ENCODE peak calls at places on chromosomes 2 and 18, in nine cellular contexts. One of them, this sample, is unnamed.
A peak's percentile ranks its signal among the peaks of the same experiment; 100 is the strongest.

GRCh38 chr2:40489678-40489960 is 37.7 kb upstream of the SLC8A1 start:
- DNase-seq in tibial artery: no peak
- DNase-seq in HFFc6: no peak
- DNase-seq in natural killer cell: no peak
- DNase-seq in H1: no peak
- DNase-seq in choroid plexus epithelial cell: no peak
- DNase-seq in colonic mucosa: no peak
- DNase-seq in AG09319: no peak
- DNase-seq in fibroblast of mammary gland: no peak
- DNase-seq in this sample: no peak

GRCh38 chr2:153866595-153866994 is 5.1 kb upstream of the GALNT13 start:
- DNase-seq in tibial artery: no peak
- DNase-seq in HFFc6: no peak
- DNase-seq in natural killer cell: no peak
- DNase-seq in H1: no peak
- DNase-seq in choroid plexus epithelial cell: no peak
- DNase-seq in colonic mucosa: no peak
- DNase-seq in AG09319: no peak
- DNase-seq in fibroblast of mammary gland: no peak
- DNase-seq in this sample: no peak

GRCh38 chr18:43108469-43108868 is 7.0 kb downstream of the RIT2 start:
- DNase-seq in tibial artery: no peak
- DNase-seq in HFFc6: no peak
- DNase-seq in natural killer cell: no peak
- DNase-seq in H1: no peak
- DNase-seq in choroid plexus epithelial cell: no peak
- DNase-seq in colonic mucosa: no peak
- DNase-seq in AG09319: no peak
- DNase-seq in fibroblast of mammary gland: no peak
- DNase-seq in this sample: no peak

GRCh38 chr2:60294901-60295590 is 258.4 kb downstream of the BCL11A start:
- DNase-seq in tibial artery: no peak
- DNase-seq in HFFc6: no peak
- DNase-seq in natural killer cell: no peak
- DNase-seq in H1: no peak
- DNase-seq in choroid plexus epithelial cell: no peak
- DNase-seq in colonic mucosa: no peak
- DNase-seq in AG09319: no peak
- DNase-seq in fibroblast of mammary gland: no peak
- DNase-seq in this sample: no peak

GRCh38 chr2:158546412-158547144 is 89.8 kb downstream of the PKP4 start:
- DNase-seq in tibial artery: no peak
- DNase-seq in HFFc6: no peak
- DNase-seq in natural killer cell: no peak
- DNase-seq in H1: no peak
- DNase-seq in choroid plexus epithelial cell: peak; percentile 18
- DNase-seq in colonic mucosa: no peak
- DNase-seq in AG09319: no peak
- DNase-seq in fibroblast of mammary gland: no peak
- DNase-seq in this sample: no peak

GRCh38 chr2:3761328-3761727 is 58.0 kb downstream of the DCDC2C start:
- DNase-seq in tibial artery: no peak
- DNase-seq in HFFc6: no peak
- DNase-seq in natural killer cell: no peak
- DNase-seq in H1: no peak
- DNase-seq in choroid plexus epithelial cell: no peak
- DNase-seq in colonic mucosa: no peak
- DNase-seq in AG09319: no peak
- DNase-seq in fibroblast of mammary gland: no peak
- DNase-seq in this sample: no peak

GRCh38 chr2:54247115-54247514 is 8.9 kb downstream of the TSPYL6 start:
- DNase-seq in tibial artery: no peak
- DNase-seq in HFFc6: no peak
- DNase-seq in natural killer cell: no peak
- DNase-seq in H1: no peak
- DNase-seq in choroid plexus epithelial cell: no peak
- DNase-seq in colonic mucosa: no peak
- DNase-seq in AG09319: no peak
- DNase-seq in fibroblast of mammary gland: no peak
- DNase-seq in this sample: no peak

GRCh38 chr2:137228566-137228965 is 463.2 kb downstream of the THSD7B start:
- DNase-seq in tibial artery: no peak
- DNase-seq in HFFc6: peak; percentile 73
- DNase-seq in natural killer cell: no peak
- DNase-seq in H1: no peak
- DNase-seq in choroid plexus epithelial cell: peak; percentile 10
- DNase-seq in colonic mucosa: no peak
- DNase-seq in AG09319: peak; percentile 2
- DNase-seq in fibroblast of mammary gland: peak; percentile 77
- DNase-seq in this sample: no peak

GRCh38 chr2:239445771-239446524 is 45.1 kb upstream of the HDAC4 start:
- DNase-seq in tibial artery: peak; percentile 59
- DNase-seq in HFFc6: no peak
- DNase-seq in natural killer cell: no peak
- DNase-seq in H1: no peak
- DNase-seq in choroid plexus epithelial cell: peak; percentile 25
- DNase-seq in colonic mucosa: no peak
- DNase-seq in AG09319: no peak
- DNase-seq in fibroblast of mammary gland: no peak
- DNase-seq in this sample: no peak

GRCh38 chr2:68594674-68595492 is 48.5 kb upstream of the PROKR1 start:
- DNase-seq in tibial artery: no peak
- DNase-seq in HFFc6: peak; percentile 45
- DNase-seq in natural killer cell: peak; percentile 36
- DNase-seq in H1: peak; percentile 13
- DNase-seq in choroid plexus epithelial cell: peak; percentile 71
- DNase-seq in colonic mucosa: peak; percentile 42
- DNase-seq in AG09319: peak; percentile 12
- DNase-seq in fibroblast of mammary gland: peak; percentile 49
- DNase-seq in this sample: peak; percentile 28

GRCh38 chr2:127683766-127684165 is 8.4 kb upstream of the LIMS2 start:
- DNase-seq in tibial artery: no peak
- DNase-seq in HFFc6: peak; percentile 32
- DNase-seq in natural killer cell: no peak
- DNase-seq in H1: no peak
- DNase-seq in choroid plexus epithelial cell: peak; percentile 30
- DNase-seq in colonic mucosa: no peak
- DNase-seq in AG09319: no peak
- DNase-seq in fibroblast of mammary gland: no peak
- DNase-seq in this sample: no peak

GRCh38 chr2:229268626-229269025 is 2.5 kb downstream of the PID1 start:
- DNase-seq in tibial artery: no peak
- DNase-seq in HFFc6: peak; percentile 62
- DNase-seq in natural killer cell: no peak
- DNase-seq in H1: no peak
- DNase-seq in choroid plexus epithelial cell: peak; percentile 60
- DNase-seq in colonic mucosa: no peak
- DNase-seq in AG09319: no peak
- DNase-seq in fibroblast of mammary gland: no peak
- DNase-seq in this sample: no peak

GRCh38 chr2:165698621-165698946 is 95.5 kb downstream of the GALNT3 start:
- DNase-seq in tibial artery: no peak
- DNase-seq in HFFc6: peak; percentile 6
- DNase-seq in natural killer cell: no peak
- DNase-seq in H1: no peak
- DNase-seq in choroid plexus epithelial cell: peak; percentile 83
- DNase-seq in colonic mucosa: peak; percentile 36
- DNase-seq in AG09319: no peak
- DNase-seq in fibroblast of mammary gland: peak; percentile 64
- DNase-seq in this sample: no peak

GRCh38 chr18:46700026-46700425 is 43.0 kb upstream of the LOXHD1 start:
- DNase-seq in tibial artery: no peak
- DNase-seq in HFFc6: no peak
- DNase-seq in natural killer cell: no peak
- DNase-seq in H1: no peak
- DNase-seq in choroid plexus epithelial cell: no peak
- DNase-seq in colonic mucosa: no peak
- DNase-seq in AG09319: no peak
- DNase-seq in fibroblast of mammary gland: no peak
- DNase-seq in this sample: no peak

GRCh38 chr2:163213699-163214098 is 375.1 kb upstream of the KCNH7 start:
- DNase-seq in tibial artery: no peak
- DNase-seq in HFFc6: no peak
- DNase-seq in natural killer cell: no peak
- DNase-seq in H1: no peak
- DNase-seq in choroid plexus epithelial cell: peak; percentile 77
- DNase-seq in colonic mucosa: no peak
- DNase-seq in AG09319: no peak
- DNase-seq in fibroblast of mammary gland: peak; percentile 90
- DNase-seq in this sample: no peak

GRCh38 chr2:226873051-226873620 is 37.3 kb downstream of the RHBDD1 start:
- DNase-seq in tibial artery: no peak
- DNase-seq in HFFc6: peak; percentile 65
- DNase-seq in natural killer cell: no peak
- DNase-seq in H1: no peak
- DNase-seq in choroid plexus epithelial cell: peak; percentile 37
- DNase-seq in colonic mucosa: no peak
- DNase-seq in AG09319: no peak
- DNase-seq in fibroblast of mammary gland: peak; percentile 52
- DNase-seq in this sample: no peak

GRCh38 chr2:63572001-63572400 is 16.3 kb downstream of the WDPCP start:
- DNase-seq in tibial artery: no peak
- DNase-seq in HFFc6: no peak
- DNase-seq in natural killer cell: no peak
- DNase-seq in H1: no peak
- DNase-seq in choroid plexus epithelial cell: no peak
- DNase-seq in colonic mucosa: no peak
- DNase-seq in AG09319: no peak
- DNase-seq in fibroblast of mammary gland: no peak
- DNase-seq in this sample: no peak

GRCh38 chr2:429575-430254 is 141.8 kb upstream of the ALKAL2 start:
- DNase-seq in tibial artery: no peak
- DNase-seq in HFFc6: no peak
- DNase-seq in natural killer cell: no peak
- DNase-seq in H1: no peak
- DNase-seq in choroid plexus epithelial cell: no peak
- DNase-seq in colonic mucosa: peak; percentile 9
- DNase-seq in AG09319: no peak
- DNase-seq in fibroblast of mammary gland: no peak
- DNase-seq in this sample: no peak

GRCh38 chr2:49839818-49840217 is 685.5 kb upstream of the FSHR start:
- DNase-seq in tibial artery: no peak
- DNase-seq in HFFc6: no peak
- DNase-seq in natural killer cell: no peak
- DNase-seq in H1: no peak
- DNase-seq in choroid plexus epithelial cell: no peak
- DNase-seq in colonic mucosa: no peak
- DNase-seq in AG09319: no peak
- DNase-seq in fibroblast of mammary gland: no peak
- DNase-seq in this sample: no peak

GRCh38 chr2:15521782-15522181 is 39.4 kb downstream of the NBAS start:
- DNase-seq in tibial artery: no peak
- DNase-seq in HFFc6: peak; percentile 5
- DNase-seq in natural killer cell: no peak
- DNase-seq in H1: no peak
- DNase-seq in choroid plexus epithelial cell: peak; percentile 52
- DNase-seq in colonic mucosa: no peak
- DNase-seq in AG09319: no peak
- DNase-seq in fibroblast of mammary gland: peak; percentile 14
- DNase-seq in this sample: no peak
- TF ChIP-seq CTCF in tibial artery: no peak
- TF ChIP-seq CTCF in HFFc6: no peak
- TF ChIP-seq CTCF in natural killer cell: no peak
- TF ChIP-seq CTCF in H1: no peak
- TF ChIP-seq CTCF in choroid plexus epithelial cell: no peak
- TF ChIP-seq CTCF in colonic mucosa: no peak
- TF ChIP-seq CTCF in AG09319: no peak
- TF ChIP-seq CTCF in fibroblast of mammary gland: no peak
- TF ChIP-seq CTCF in this sample: no peak

GRCh38 chr2:132676999-132677398 is 7.0 kb upstream of the LYPD1 start:
- DNase-seq in tibial artery: no peak
- DNase-seq in HFFc6: no peak
- DNase-seq in natural killer cell: no peak
- DNase-seq in H1: no peak
- DNase-seq in choroid plexus epithelial cell: no peak
- DNase-seq in colonic mucosa: no peak
- DNase-seq in AG09319: no peak
- DNase-seq in fibroblast of mammary gland: no peak
- DNase-seq in this sample: no peak
- TF ChIP-seq CTCF in tibial artery: no peak
- TF ChIP-seq CTCF in HFFc6: peak; percentile 67
- TF ChIP-seq CTCF in natural killer cell: no peak
- TF ChIP-seq CTCF in H1: no peak
- TF ChIP-seq CTCF in choroid plexus epithelial cell: no peak
- TF ChIP-seq CTCF in colonic mucosa: no peak
- TF ChIP-seq CTCF in AG09319: no peak
- TF ChIP-seq CTCF in fibroblast of mammary gland: no peak
- TF ChIP-seq CTCF in this sample: no peak

GRCh38 chr2:70554338-70554892 is 789 bp upstream of the TGFA start:
- DNase-seq in tibial artery: no peak
- DNase-seq in HFFc6: no peak
- DNase-seq in natural killer cell: no peak
- DNase-seq in H1: no peak
- DNase-seq in choroid plexus epithelial cell: no peak
- DNase-seq in colonic mucosa: no peak
- DNase-seq in AG09319: no peak
- DNase-seq in fibroblast of mammary gland: no peak
- DNase-seq in this sample: no peak
- TF ChIP-seq CTCF in tibial artery: no peak
- TF ChIP-seq CTCF in HFFc6: peak; percentile 45
- TF ChIP-seq CTCF in natural killer cell: peak; percentile 54
- TF ChIP-seq CTCF in H1: no peak
- TF ChIP-seq CTCF in choroid plexus epithelial cell: peak; percentile 56
- TF ChIP-seq CTCF in colonic mucosa: no peak
- TF ChIP-seq CTCF in AG09319: no peak
- TF ChIP-seq CTCF in fibroblast of mammary gland: no peak
- TF ChIP-seq CTCF in this sample: no peak

GRCh38 chr2:21970971-21971370 is 847.2 kb downstream of the TDRD15 start:
- DNase-seq in tibial artery: no peak
- DNase-seq in HFFc6: no peak
- DNase-seq in natural killer cell: no peak
- DNase-seq in H1: no peak
- DNase-seq in choroid plexus epithelial cell: no peak
- DNase-seq in colonic mucosa: no peak
- DNase-seq in AG09319: no peak
- DNase-seq in fibroblast of mammary gland: no peak
- DNase-seq in this sample: no peak

DNA sequence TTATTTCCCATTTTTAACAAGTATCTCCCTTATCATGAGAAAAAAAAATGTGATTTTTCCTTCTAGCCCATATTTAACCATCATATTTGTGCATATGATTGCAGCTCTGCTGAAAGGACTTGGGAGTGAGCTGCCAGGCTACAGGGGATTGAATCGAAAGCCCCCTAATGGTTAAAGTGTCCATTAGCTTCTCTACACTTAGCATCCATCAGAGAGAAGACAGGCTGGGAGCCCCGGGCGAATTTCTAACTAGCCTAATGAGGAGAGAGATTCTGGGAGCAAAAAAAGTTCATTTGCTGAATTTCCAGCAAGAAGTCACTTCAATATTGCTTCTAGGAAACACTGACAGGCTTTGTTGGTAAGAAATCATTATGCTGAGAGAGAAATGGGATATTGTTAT is 848.8 kb downstream of the TDRD15 start:
- DNase-seq in tibial artery: no peak
- DNase-seq in HFFc6: no peak
- DNase-seq in natural killer cell: no peak
- DNase-seq in H1: no peak
- DNase-seq in choroid plexus epithelial cell: no peak
- DNase-seq in colonic mucosa: no peak
- DNase-seq in AG09319: no peak
- DNase-seq in fibroblast of mammary gland: no peak
- DNase-seq in this sample: no peak
- TF ChIP-seq CTCF in tibial artery: no peak
- TF ChIP-seq CTCF in HFFc6: no peak
- TF ChIP-seq CTCF in natural killer cell: no peak
- TF ChIP-seq CTCF in H1: no peak
- TF ChIP-seq CTCF in choroid plexus epithelial cell: no peak
- TF ChIP-seq CTCF in colonic mucosa: no peak
- TF ChIP-seq CTCF in AG09319: no peak
- TF ChIP-seq CTCF in fibroblast of mammary gland: no peak
- TF ChIP-seq CTCF in this sample: no peak